ENCODE peak calls at places on chromosomes 11 and 22, in four cellular contexts. T is fibroblast of pulmonary artery, Q is SK-N-SH, N is midbrain. D is an unnamed sample.

GRCh38 chr11:123419720-123420466 is 10.2 kb upstream of the GRAMD1B start:
- DNase-seq in T (no peak), Q (no peak), N (no peak), D (peak; percentile 42)

GRCh38 chr22:39527481-39527961 is 5.0 kb downstream of the RPS19BP1 start:
- DNase-seq in T (no peak), Q (no peak), N (no peak), D (peak; percentile 92)

GRCh38 chr11:36455658-36456111 is 54.4 kb downstream of the TRAF6 start:
- DNase-seq in T (peak; percentile 97), Q (peak; percentile 35), N (peak; percentile 40), D (peak; percentile 40)

GRCh38 chr11:39990413-39990812 is 1469.0 kb downstream of the LRRC4C start:
- DNase-seq in N (no peak), Q (no peak), T (no peak), D (no peak)

GRCh38 chr11:125593113-125593761 is 585 bp downstream of the STT3A start:
- DNase-seq in T (peak; percentile 39), N (no peak), Q (no peak), D (peak; percentile 66)

GRCh38 chr11:129593098-129593497 is 217.4 kb downstream of the BARX2 start:
- DNase-seq in Q (no peak), N (no peak), T (no peak), D (peak; percentile 27)

GRCh38 chr11:92224394-92225205 is at the start of gene FAT3:
- DNase-seq in Q (peak; percentile 83), N (peak; percentile 62), T (peak; percentile 39), D (peak; percentile 87)

GRCh38 chr11:76152741-76153608 is 53.3 kb downstream of the WNT11 start:
- DNase-seq in T (no peak), N (peak; percentile 5), Q (no peak), D (peak; percentile 49)

GRCh38 chr11:70567680-70568503 is 169.6 kb downstream of the CTTN start:
- DNase-seq in N (no peak), T (peak; percentile 29), Q (no peak), D (no peak)

GRCh38 chr11:1540074-1540473 is 32.0 kb downstream of the DUSP8 start:
- DNase-seq in N (no peak), T (no peak), Q (no peak), D (no peak)

GRCh38 chr22:36510966-36511881 is 4.4 kb upstream of the FOXRED2 start:
- DNase-seq in Q (peak; percentile 62), T (peak; percentile 65), N (no peak), D (peak; percentile 41)

GRCh38 chr11:78664606-78665005 is 89.9 kb upstream of the NARS2 start:
- DNase-seq in T (no peak), N (no peak), Q (no peak), D (no peak)

GRCh38 chr11:79062814-79063762 is 377.7 kb downstream of the TENM4 start:
- DNase-seq in Q (peak; percentile 73), T (peak; percentile 57), N (no peak), D (peak; percentile 76)

GRCh38 chr11:130775306-130776043 is 140.8 kb downstream of the SNX19 start:
- DNase-seq in N (no peak), T (no peak), Q (no peak), D (no peak)

GRCh38 chr11:1939006-1939626 is 8.0 kb upstream of the MRPL23 start:
- DNase-seq in N (no peak), Q (peak; percentile 84), T (no peak), D (peak; percentile 40)

GRCh38 chr11:111941963-111942362 is 4.8 kb downstream of the DIXDC1 start:
- DNase-seq in Q (peak; percentile 44), N (peak; percentile 50), T (no peak), D (no peak)

GRCh38 chr11:117299351-117300300 is 8.5 kb downstream of the BACE1-AS start:
- DNase-seq in N (no peak), Q (peak; percentile 44), T (no peak), D (peak; percentile 80)

GRCh38 chr22:43287441-43287840 is 55.7 kb downstream of the SCUBE1 start:
- DNase-seq in N (no peak), Q (peak; percentile 75), T (no peak), D (no peak)

GRCh38 chr11:107006076-107006833 is 12.0 kb downstream of the GUCY1A2 start:
- DNase-seq in Q (no peak), N (no peak), T (no peak), D (no peak)

GRCh38 chr11:61698173-61698965 is 18.2 kb downstream of the DAGLA start:
- DNase-seq in N (peak; percentile 9), Q (no peak), T (no peak), D (peak; percentile 44)

GRCh38 chr11:120562806-120563425 is 51.4 kb downstream of the GRIK4 start:
- DNase-seq in N (no peak), T (peak; percentile 21), Q (no peak), D (peak; percentile 43)

D was measured in DMS53.